ENCODE peak calls at places on chromosome 1, in four cellular contexts. F is mammary epithelial cell, G is SK-N-MC, D is colonic mucosa. B is an unnamed sample.

GRCh38 chr1:98677288-98677687 is 15.8 kb downstream of the SNX7 start:
- DNase-seq in F (peak; percentile 92), G (no peak), D (no peak), B (no peak)

GRCh38 chr1:204891860-204892259 is 21.2 kb downstream of the NFASC start:
- DNase-seq in F (peak; percentile 12), G (no peak), D (no peak), B (no peak)

GRCh38 chr1:108512239-108513071 is 47.4 kb upstream of the EEIG2 start:
- DNase-seq in F (no peak), G (no peak), D (no peak), B (peak; percentile 39)

GRCh38 chr1:162889989-162890388 is 29.0 kb upstream of the CCDC190 start:
- DNase-seq in F (no peak), G (no peak), D (no peak), B (no peak)

GRCh38 chr1:228218513-228219244 is 10.8 kb downstream of the OBSCN start:
- DNase-seq in F (no peak), G (no peak), D (no peak), B (no peak)

GRCh38 chr1:104238991-104239390 is 489.3 kb downstream of the AMY1C start:
- DNase-seq in F (no peak), G (no peak), D (no peak), B (no peak)

GRCh38 chr1:12161662-12162458 is 4.9 kb upstream of the TNFRSF1B start:
- DNase-seq in F (peak; percentile 80), G (no peak), D (peak; percentile 92), B (peak; percentile 96)

GRCh38 chr1:31617917-31618746 is 643 bp downstream of the HCRTR1 start:
- DNase-seq in F (no peak), G (no peak), D (peak; percentile 42), B (peak; percentile 59)

GRCh38 chr1:17098440-17099317 is 20.6 kb downstream of the PADI2 start:
- DNase-seq in F (peak; percentile 45), G (no peak), D (no peak), B (no peak)

GRCh38 chr1:239302716-239303115 is 83.7 kb upstream of the CHRM3 start:
- DNase-seq in F (no peak), G (no peak), D (no peak), B (no peak)

GRCh38 chr1:29607236-29607635 is 370.9 kb downstream of the PTPRU start:
- DNase-seq in F (no peak), G (no peak), D (no peak), B (no peak)

GRCh38 chr1:48823161-48823560 is 46.5 kb upstream of the BEND5 start:
- DNase-seq in F (no peak), G (no peak), D (no peak), B (no peak)

GRCh38 chr1:42529724-42530161 is 66.7 kb downstream of the CCDC30 start:
- DNase-seq in F (peak; percentile 96), G (no peak), D (no peak), B (peak; percentile 66)

GRCh38 chr1:6248798-6249731 is 5.1 kb downstream of the HES3 start:
- DNase-seq in F (no peak), G (no peak), D (peak; percentile 46), B (no peak)

GRCh38 chr1:107867892-107868291 is 97.1 kb downstream of the VAV3 start:
- DNase-seq in F (no peak), G (no peak), D (no peak), B (no peak)

GRCh38 chr1:241443561-241443960 is 76.0 kb downstream of the FH start:
- DNase-seq in F (no peak), G (no peak), D (no peak), B (no peak)

GRCh38 chr1:66282343-66282852 is 251.6 kb upstream of the SGIP1 start:
- DNase-seq in F (peak; percentile 98), G (no peak), D (no peak), B (peak; percentile 53)

GRCh38 chr1:64087768-64088167 is 115.7 kb upstream of the UBE2U start:
- DNase-seq in F (peak; percentile 86), G (no peak), D (no peak), B (no peak)

GRCh38 chr1:7350804-7351203 is 420.3 kb upstream of the VAMP3 start:
- DNase-seq in F (no peak), G (no peak), D (no peak), B (no peak)

GRCh38 chr1:78437393-78437792 is 53.4 kb upstream of the PTGFR start:
- DNase-seq in F (no peak), G (no peak), D (no peak), B (no peak)

GRCh38 chr1:54200519-54200997 is 591 bp downstream of the MRPL37 start:
- DNase-seq in F (peak; percentile 29), G (no peak), D (no peak), B (no peak)

GRCh38 chr1:206469933-206470691 is at the start of gene IKBKE:
- DNase-seq in F (peak; percentile 69), G (no peak), D (peak; percentile 75), B (peak; percentile 62)

GRCh38 chr1:224828691-224829090 is 100.8 kb upstream of the DNAH14 start:
- DNase-seq in F (peak; percentile 10), G (no peak), D (no peak), B (no peak)

GRCh38 chr1:178528219-178528962 is 15.5 kb downstream of the TEX35 start:
- DNase-seq in F (no peak), G (no peak), D (no peak), B (no peak)

GRCh38 chr1:104402178-104402577 is 652.5 kb downstream of the AMY1C start:
- DNase-seq in F (no peak), G (peak; percentile 62), D (no peak), B (no peak)

GRCh38 chr1:66371233-66372005 is 162.5 kb upstream of the SGIP1 start:
- DNase-seq in F (no peak), G (no peak), D (no peak), B (peak; percentile 98)

GRCh38 chr1:95117207-95118018 is at the start of gene TLCD4:
- DNase-seq in F (peak; percentile 47), G (no peak), D (peak; percentile 74), B (no peak)

GRCh38 chr1:199660071-199660470 is 367.4 kb upstream of the NR5A2 start:
- DNase-seq in F (no peak), G (no peak), D (no peak), B (no peak)

GRCh38 chr1:7366955-7367665 is 404.0 kb upstream of the VAMP3 start:
- DNase-seq in F (no peak), G (no peak), D (peak; percentile 64), B (no peak)

GRCh38 chr1:33429846-33430750 is 797 bp downstream of the PHC2 start:
- DNase-seq in F (peak; percentile 32), G (no peak), D (no peak), B (peak; percentile 30)

GRCh38 chr1:153355445-153356071 is 2.1 kb upstream of the S100A9 start:
- DNase-seq in F (peak; percentile 71), G (no peak), D (peak; percentile 61), B (peak; percentile 23)

GRCh38 chr1:243354511-243355153 is 98.8 kb downstream of the SDCCAG8 start:
- DNase-seq in F (no peak), G (no peak), D (no peak), B (peak; percentile 63)

GRCh38 chr1:84433253-84434080 is 35.2 kb downstream of the DNASE2B start:
- DNase-seq in F (peak; percentile 61), G (peak; percentile 50), D (peak; percentile 81), B (peak; percentile 81)

GRCh38 chr1:31013187-31013864 is 52.2 kb downstream of the PUM1 start:
- DNase-seq in F (peak; percentile 63), G (no peak), D (no peak), B (peak; percentile 43)

GRCh38 chr1:30589083-30589482 is 134.3 kb downstream of the MATN1 start:
- DNase-seq in F (peak; percentile 28), G (no peak), D (peak; percentile 3), B (no peak)

GRCh38 chr1:150622219-150622975 is 7.0 kb downstream of the ENSA start:
- DNase-seq in F (no peak), G (no peak), D (no peak), B (peak; percentile 48)
- H3K27ac ChIP-seq in F (peak overlapping the region; percentile 39), G (no peak overlapping the region), D (peak overlapping the region; percentile 48), B (peak overlapping the region; percentile 27)

GRCh38 chr1:203126866-203127671 is 457 bp upstream of the ADORA1 start:
- DNase-seq in F (no peak), G (no peak), D (no peak), B (no peak)

GRCh38 chr1:203130358-203130992 is 2.9 kb downstream of the ADORA1 start:
- DNase-seq in F (no peak), G (no peak), D (no peak), B (no peak)

GRCh38 chr1:203127672-203128611 is at the start of gene ADORA1:
- DNase-seq in F (peak; percentile 47), G (no peak), D (peak; percentile 65), B (no peak)

GRCh38 chr1:203129501-203130231 is 2.1 kb downstream of the ADORA1 start:
- DNase-seq in F (no peak), G (no peak), D (no peak), B (no peak)

DNA sequence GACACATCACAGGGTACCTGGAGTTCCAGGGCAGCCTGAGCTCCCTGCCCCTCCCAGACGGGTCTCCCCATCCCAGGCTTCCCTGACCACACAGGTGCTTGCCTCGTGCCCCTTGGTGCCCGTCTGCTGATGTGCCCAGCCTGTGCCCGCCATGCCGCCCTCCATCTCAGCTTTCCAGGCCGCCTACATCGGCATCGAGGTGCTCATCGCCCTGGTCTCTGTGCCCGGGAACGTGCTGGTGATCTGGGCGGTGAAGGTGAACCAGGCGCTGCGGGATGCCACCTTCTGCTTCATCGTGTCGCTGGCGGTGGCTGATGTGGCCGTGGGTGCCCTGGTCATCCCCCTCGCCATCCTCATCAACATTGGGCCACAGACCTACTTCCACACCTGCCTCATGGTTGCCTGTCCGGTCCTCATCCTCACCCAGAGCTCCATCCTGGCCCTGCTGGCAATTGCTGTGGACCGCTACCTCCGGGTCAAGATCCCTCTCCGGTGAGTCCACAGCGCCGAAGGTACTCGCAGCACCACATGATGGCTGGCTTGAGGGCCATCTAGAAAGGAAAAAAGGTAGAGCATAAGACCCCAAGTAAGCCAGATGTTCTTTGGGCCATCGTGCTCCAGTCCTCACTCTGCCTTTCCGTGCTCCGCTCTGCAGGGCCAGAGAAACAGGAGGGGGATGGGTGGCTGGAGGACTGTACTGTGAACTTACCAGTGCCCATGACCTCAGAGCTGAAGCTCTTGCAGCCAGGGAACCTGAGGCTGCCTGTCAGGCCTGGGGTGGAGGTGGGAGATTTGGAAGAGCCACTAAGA is 1.4 kb downstream of the ADORA1 start:
- DNase-seq in F (no peak), G (no peak), D (peak; percentile 13), B (no peak)
- H3K4me3 ChIP-seq in F (no peak overlapping the region), G (no peak overlapping the region), D (peak overlapping the region; percentile 32), B (no peak overlapping the region)

GRCh38 chr1:167723707-167724323 is 2.0 kb downstream of the MPZL1 start:
- DNase-seq in F (no peak), G (no peak), D (no peak), B (no peak)
- H3K9ac ChIP-seq in F (peak overlapping the region; percentile 94), G (no peak overlapping the region), D (peak overlapping the region; percentile 8), B (no peak overlapping the region)

GRCh38 chr1:181090653-181091126 is 2.2 kb downstream of the IER5 start:
- DNase-seq in F (peak; percentile 74), G (no peak), D (peak; percentile 70), B (peak; percentile 51)
- H3K27ac ChIP-seq in F (peak overlapping the region; percentile 96), G (peak overlapping the region; percentile 5), D (peak overlapping the region; percentile 96), B (peak overlapping the region; percentile 47)

GRCh38 chr1:226710501-226710900 is 28.6 kb downstream of the ITPKB start:
- DNase-seq in F (peak; percentile 35), G (no peak), D (no peak), B (no peak)
- H3K4me3 ChIP-seq in F (no peak overlapping the region), G (no peak overlapping the region), D (no peak overlapping the region), B (no peak overlapping the region)